ENCODE peak calls at places on chromosome 3, in seven cellular contexts. D is dorsolateral prefrontal cortex, X is lower lobe of right lung, Z is right cardiac atrium, Y is aorta, H is upper lobe of right lung, L is trophoblast cell. N is an unnamed sample.

GRCh38 chr3:178777718-178778411 is 241.6 kb downstream of the KCNMB2 start:
- DNase-seq in D (no peak), X (no peak), Z (no peak), Y (no peak), H (no peak), L (peak), N (no peak)

GRCh38 chr3:40096561-40097506 is 212.7 kb upstream of the EIF1B start:
- DNase-seq in D (peak), X (no peak), Z (no peak), Y (peak), H (no peak), L (no peak), N (no peak)

GRCh38 chr3:194375473-194375872 is 5.9 kb upstream of the LRRC15 start:
- DNase-seq in D (no peak), X (no peak), Z (no peak), Y (peak), H (no peak), L (no peak), N (no peak)

GRCh38 chr3:135528638-135529037 is 436.9 kb upstream of the PPP2R3A start:
- DNase-seq in D (no peak), X (no peak), Z (no peak), Y (no peak), H (no peak), L (no peak), N (no peak)

GRCh38 chr3:190303887-190304286 is 18.4 kb downstream of the CLDN1 start:
- DNase-seq in D (no peak), X (no peak), Z (no peak), Y (no peak), H (no peak), L (no peak), N (no peak)

GRCh38 chr3:152595975-152596832 is 238.7 kb upstream of the P2RY1 start:
- DNase-seq in D (no peak), X (no peak), Z (peak), Y (no peak), H (no peak), L (peak), N (peak)

GRCh38 chr3:38582316-38582715 is 67.2 kb downstream of the SCN5A start:
- DNase-seq in D (no peak), X (peak), Z (no peak), Y (no peak), H (peak), L (no peak), N (no peak)

GRCh38 chr3:101262393-101263240 is 57.8 kb downstream of the IMPG2 start:
- DNase-seq in D (no peak), X (no peak), Z (no peak), Y (no peak), H (no peak), L (no peak), N (no peak)

GRCh38 chr3:193357291-193357690 is 21.3 kb downstream of the ATP13A5 start:
- DNase-seq in D (no peak), X (no peak), Z (no peak), Y (no peak), H (no peak), L (no peak), N (no peak)

GRCh38 chr3:27888562-27888961 is 166.4 kb upstream of the EOMES start:
- DNase-seq in D (no peak), X (no peak), Z (no peak), Y (no peak), H (no peak), L (no peak), N (no peak)

GRCh38 chr3:54870423-54870822 is 57.4 kb downstream of the LRTM1 start:
- DNase-seq in D (no peak), X (no peak), Z (no peak), Y (no peak), H (no peak), L (peak), N (peak)

GRCh38 chr3:175208316-175208715 is 349.2 kb downstream of the NAALADL2 start:
- DNase-seq in D (peak), X (no peak), Z (no peak), Y (no peak), H (no peak), L (no peak), N (no peak)

GRCh38 chr3:105355355-105356063 is 11.2 kb upstream of the ALCAM start:
- DNase-seq in D (no peak), X (no peak), Z (no peak), Y (no peak), H (no peak), L (peak), N (no peak)

GRCh38 chr3:49135499-49135898 is 2.6 kb upstream of the LAMB2 start:
- DNase-seq in D (no peak), X (no peak), Z (no peak), Y (no peak), H (no peak), L (no peak), N (no peak)

GRCh38 chr3:114627760-114628159 is 333.9 kb downstream of the TIGIT start:
- DNase-seq in D (no peak), X (no peak), Z (peak), Y (no peak), H (no peak), L (peak), N (no peak)

GRCh38 chr3:156782319-156782718 is 43.8 kb upstream of the LEKR1 start:
- DNase-seq in D (no peak), X (no peak), Z (no peak), Y (no peak), H (no peak), L (no peak), N (no peak)

GRCh38 chr3:119630562-119631329 is 29.6 kb downstream of the POPDC2 start:
- DNase-seq in D (no peak), X (no peak), Z (no peak), Y (no peak), H (no peak), L (peak), N (no peak)

GRCh38 chr3:120745466-120745865 is 2.9 kb downstream of the GTF2E1 start:
- DNase-seq in D (no peak), X (no peak), Z (no peak), Y (no peak), H (no peak), L (no peak), N (no peak)

GRCh38 chr3:116339441-116340028 is 105.8 kb downstream of the LSAMP start:
- DNase-seq in D (no peak), X (no peak), Z (peak), Y (no peak), H (no peak), L (no peak), N (peak)

GRCh38 chr3:111738790-111739189 is 120.3 kb upstream of the PHLDB2 start:
- DNase-seq in D (no peak), X (no peak), Z (no peak), Y (no peak), H (no peak), L (no peak), N (no peak)

GRCh38 chr3:105811518-105812193 is 57.2 kb downstream of the CBLB start:
- DNase-seq in D (no peak), X (no peak), Z (no peak), Y (no peak), H (no peak), L (no peak), N (no peak)

GRCh38 chr3:188627652-188628051 is 473.7 kb downstream of the LPP start:
- DNase-seq in D (no peak), X (no peak), Z (no peak), Y (no peak), H (no peak), L (peak), N (peak)

GRCh38 chr3:161558256-161558655 is 61.6 kb downstream of the OTOL1 start:
- DNase-seq in D (no peak), X (peak), Z (no peak), Y (no peak), H (no peak), L (no peak), N (peak)

GRCh38 chr3:161557751-161558150 is 61.1 kb downstream of the OTOL1 start:
- DNase-seq in D (no peak), X (no peak), Z (no peak), Y (no peak), H (no peak), L (no peak), N (no peak)

GRCh38 chr3:161559177-161559998 is 62.8 kb downstream of the OTOL1 start:
- DNase-seq in D (no peak), X (no peak), Z (no peak), Y (no peak), H (no peak), L (peak), N (peak)

GRCh38 chr3:161556533-161556932 is 59.9 kb downstream of the OTOL1 start:
- DNase-seq in D (no peak), X (no peak), Z (no peak), Y (no peak), H (no peak), L (no peak), N (no peak)

DNA sequence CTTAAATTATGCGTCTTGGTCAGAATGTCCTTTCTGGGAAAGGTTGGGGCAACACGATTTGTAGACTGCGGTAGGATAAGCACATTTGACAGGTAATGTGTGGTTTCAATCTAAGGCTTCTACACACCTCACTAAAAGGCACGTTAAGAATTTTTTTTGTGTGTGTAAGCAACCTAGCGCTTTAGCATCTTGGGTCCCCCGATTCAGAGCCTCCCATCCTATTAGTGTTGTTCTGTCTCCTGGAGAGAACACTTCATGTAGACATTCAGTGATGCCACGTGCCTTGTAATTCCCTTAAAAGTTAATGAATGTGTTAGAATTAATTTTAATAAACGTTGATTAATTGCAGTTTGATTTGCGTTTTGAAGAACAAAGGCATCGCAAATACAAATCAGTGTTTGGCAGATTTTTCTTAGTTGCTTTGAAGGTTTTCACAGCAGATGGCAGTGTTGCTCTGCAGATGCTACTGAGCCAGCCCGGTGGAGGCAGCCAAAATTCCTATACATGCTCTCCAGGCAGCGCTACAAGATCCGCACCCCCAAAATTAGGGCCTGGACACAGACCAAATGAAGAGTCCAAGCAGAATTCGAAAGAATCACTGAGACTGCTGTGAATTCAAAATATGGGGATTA is 63.5 kb downstream of the OTOL1 start:
- DNase-seq in D (peak), X (no peak), Z (peak), Y (peak), H (no peak), L (peak), N (peak)
- H3K4me3 ChIP-seq in D (peak), X (no peak), Z (no peak), Y (no peak), H (no peak), L (no peak), N (no peak)

DNA sequence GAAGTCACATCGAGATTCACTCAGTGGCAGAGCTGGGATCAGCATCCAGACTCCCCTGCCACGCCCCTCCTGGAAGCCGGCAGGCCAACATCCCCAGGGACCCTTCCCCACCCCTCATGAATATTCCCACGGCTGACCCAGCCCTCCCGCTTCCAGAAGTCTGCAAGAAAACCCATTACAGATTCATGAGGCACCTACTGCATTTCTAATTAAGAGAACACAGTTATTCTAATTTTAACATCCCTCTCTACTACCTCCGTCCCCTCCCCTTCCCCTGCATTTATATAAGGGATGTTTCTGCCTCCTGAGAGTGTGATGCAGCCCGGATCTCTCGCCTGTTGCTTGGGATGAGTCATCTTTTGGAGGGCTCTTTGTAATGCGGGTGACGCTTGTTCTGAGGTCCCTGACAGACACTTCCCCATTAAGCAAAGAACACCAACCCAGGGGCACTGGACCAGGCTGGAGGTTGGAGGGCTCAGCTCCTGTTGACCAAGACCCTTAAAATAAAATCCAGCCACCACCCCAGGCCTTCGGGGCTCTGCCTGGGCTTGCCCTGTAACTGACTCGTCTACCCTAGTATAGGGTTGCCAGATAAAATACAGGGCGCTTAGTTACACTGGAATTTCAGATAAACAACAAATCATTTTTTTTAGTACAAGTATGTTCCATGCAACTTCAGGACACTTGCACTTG is 118.7 kb downstream of the NUP210 start:
- DNase-seq in D (peak), X (peak), Z (no peak), Y (peak), H (no peak), L (peak), N (peak)
- H3K4me3 ChIP-seq in D (no peak), X (no peak), Z (no peak), Y (no peak), H (no peak), L (no peak), N (no peak)

GRCh38 chr3:128555881-128556280 is 62.9 kb upstream of the GATA2 start:
- DNase-seq in D (no peak), X (no peak), Z (no peak), Y (peak), H (no peak), L (no peak), N (no peak)
- H3K4me3 ChIP-seq in D (no peak), X (no peak), Z (no peak), Y (no peak), H (no peak), L (no peak), N (no peak)

DNA sequence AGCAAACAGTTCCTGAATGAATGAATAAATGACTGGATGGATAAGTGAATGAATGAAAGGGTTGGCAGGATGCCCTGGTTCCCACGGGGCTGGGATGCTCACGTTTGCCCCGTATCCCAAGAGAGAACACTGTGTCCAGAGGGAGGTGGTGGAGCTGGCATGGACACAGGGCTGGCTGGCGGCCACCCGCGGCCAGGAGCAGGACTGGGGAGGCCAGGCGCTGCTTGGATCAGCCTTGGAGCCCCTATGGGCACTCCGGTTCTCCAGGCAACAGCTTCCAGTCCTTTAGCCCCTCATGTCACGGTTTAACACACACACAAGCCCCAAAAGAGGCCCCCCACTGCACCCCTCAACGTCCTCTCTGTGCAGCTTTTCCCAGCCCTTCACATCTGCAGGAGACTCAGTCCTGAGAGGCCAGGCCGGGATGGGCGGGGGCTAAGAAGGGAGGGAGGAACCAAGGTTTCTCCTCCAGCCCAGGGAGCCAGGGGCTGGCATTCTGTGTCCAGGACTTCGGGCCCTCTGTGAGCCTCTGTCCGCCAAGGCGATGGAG is 86.0 kb upstream of the ALDH1L1 start:
- DNase-seq in D (no peak), X (no peak), Z (peak), Y (peak), H (peak), L (no peak), N (no peak)
- H3K4me3 ChIP-seq in D (peak), X (peak), Z (no peak), Y (no peak), H (peak), L (no peak), N (no peak)

DNA sequence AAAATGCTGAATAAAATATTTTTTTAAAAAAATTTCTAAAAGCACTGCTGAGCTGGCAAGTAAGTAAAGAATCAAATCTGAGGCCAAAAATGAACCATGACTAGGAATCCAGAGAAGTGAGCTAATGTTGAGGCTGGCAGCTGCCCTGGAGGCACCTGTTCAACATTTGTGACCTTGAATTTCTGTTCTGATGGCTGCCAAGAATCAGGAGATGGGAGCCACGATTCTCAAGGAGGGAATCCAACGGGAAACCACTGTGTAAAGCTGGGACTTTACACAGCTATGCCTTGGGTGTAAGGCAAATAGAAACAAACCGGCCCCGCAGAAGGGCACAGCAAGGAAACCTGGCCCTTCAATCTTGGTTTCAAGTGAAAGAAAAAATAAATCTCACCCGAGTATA is 22.7 kb downstream of the HEG1 start:
- DNase-seq in D (no peak), X (no peak), Z (no peak), Y (no peak), H (no peak), L (no peak), N (no peak)
- H3K4me3 ChIP-seq in D (no peak), X (no peak), Z (no peak), Y (no peak), H (no peak), L (no peak), N (no peak)

GRCh38 chr3:147864754-147865354 is 455.7 kb downstream of the ZIC1 start:
- DNase-seq in D (no peak), X (no peak), Z (no peak), Y (no peak), H (no peak), L (no peak), N (no peak)
- H3K4me3 ChIP-seq in D (no peak), X (no peak), Z (no peak), Y (no peak), H (no peak), L (no peak), N (no peak)

GRCh38 chr3:72797773-72798543 is 50.3 kb downstream of the SHQ1 start:
- DNase-seq in D (no peak), X (no peak), Z (peak), Y (peak), H (no peak), L (peak), N (no peak)
- H3K4me3 ChIP-seq in D (no peak), X (no peak), Z (no peak), Y (no peak), H (no peak), L (no peak), N (no peak)

GRCh38 chr3:75650191-75650590 is 13.9 kb upstream of the FRG2C start:
- DNase-seq in D (no peak), X (no peak), Z (no peak), Y (no peak), H (no peak), L (no peak), N (no peak)

DNA sequence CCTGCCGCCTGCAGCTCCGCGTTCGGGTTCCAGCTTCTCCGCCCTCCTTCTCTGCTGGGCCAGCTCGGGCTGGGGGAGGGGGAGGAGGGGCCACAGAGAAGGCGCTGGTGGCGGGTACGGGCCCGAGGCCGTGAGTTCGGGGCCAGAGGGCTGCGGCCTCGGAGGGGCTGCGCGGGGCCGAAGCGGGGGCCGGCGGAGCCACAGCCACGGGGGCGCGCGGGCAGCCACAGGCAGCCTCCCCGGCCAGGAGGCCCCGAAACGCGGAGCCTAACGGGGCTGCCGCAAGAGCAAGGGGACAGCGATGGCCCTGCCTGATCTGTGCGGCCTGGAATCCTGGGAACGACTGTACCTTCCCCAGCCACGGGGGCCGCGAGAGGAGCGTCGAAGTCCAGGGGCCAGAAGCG is 8.6 kb upstream of the FRG2C start:
- DNase-seq in D (no peak), X (no peak), Z (no peak), Y (no peak), H (no peak), L (no peak), N (no peak)
- H3K4me3 ChIP-seq in D (no peak), X (no peak), Z (peak), Y (no peak), H (no peak), L (no peak), N (no peak)

GRCh38 chr3:128122013-128122412 is 1.6 kb downstream of the RUVBL1 start:
- DNase-seq in D (no peak), X (no peak), Z (no peak), Y (no peak), H (no peak), L (no peak), N (no peak)
- H3K4me3 ChIP-seq in D (no peak), X (no peak), Z (no peak), Y (no peak), H (no peak), L (no peak), N (no peak)

GRCh38 chr3:52238761-52239701 is at the start of gene TWF2:
- DNase-seq in D (peak), X (peak), Z (peak), Y (peak), H (peak), L (peak), N (peak)

GRCh38 chr3:52237659-52238172 is 1.2 kb downstream of the TWF2 start:
- DNase-seq in D (peak), X (peak), Z (peak), Y (peak), H (peak), L (peak), N (peak)

GRCh38 chr3:52236424-52236886 is 2.5 kb downstream of the TWF2 start:
- DNase-seq in D (no peak), X (peak), Z (no peak), Y (no peak), H (peak), L (no peak), N (no peak)

GRCh38 chr3:52238193-52238760 is 681 bp downstream of the TWF2 start:
- DNase-seq in D (no peak), X (no peak), Z (no peak), Y (no peak), H (no peak), L (no peak), N (no peak)

GRCh38 chr3:52237006-52237658 is 1.8 kb downstream of the TWF2 start:
- DNase-seq in D (no peak), X (peak), Z (no peak), Y (no peak), H (peak), L (no peak), N (no peak)
- H3K4me3 ChIP-seq in D (peak), X (peak), Z (no peak), Y (no peak), H (peak), L (no peak), N (peak)